ENCODE peak calls at places on chromosome 15, in ten cellular contexts. A is activated T-helper 2 cell treated with anti-CD3 and anti-CD28 coated beads, Interferon-gamma antibody, Interleukin-2, Interleukin-4, amounts not matched to agents 10 μg/mL and 5 μg/mL and 100 μg/mL, durations not matched to agents 14 hours and 24 hours and 36 hours; E is dorsolateral prefrontal cortex; S is GM12891; P is activated T-cell treated with anti-CD3 and anti-CD28 coated beads, Interleukin-2, amount 50 U/mL, for 72 hours; O is T-helper 1 cell; Z is astrocyte of the spinal cord; K is endothelial cell; X is Karpas-422; Y is naive thymus-derived CD4-positive, alpha-beta T cell. C is an unnamed sample.

GRCh38 chr15:63500265-63501250 is 3.8 kb upstream of the USP3 start:
- DNase-seq in Z (no peak), Y (no peak), O (no peak), S (no peak), E (no peak), A (no peak), X (no peak), P (no peak), K (no peak), C (peak)

GRCh38 chr15:95864467-95864886 is 466.0 kb upstream of the NR2F2 start:
- DNase-seq in K (no peak), S (no peak), X (no peak), Z (no peak), E (no peak), O (no peak), Y (no peak), A (no peak), P (no peak), C (no peak)

GRCh38 chr15:32784571-32784970 is 66.8 kb downstream of the GREM1 start:
- DNase-seq in Z (no peak), E (no peak), O (no peak), A (no peak), S (no peak), K (no peak), P (no peak), Y (no peak), X (no peak), C (no peak)

GRCh38 chr15:39479916-39480315 is 101.0 kb upstream of the THBS1 start:
- DNase-seq in E (no peak), S (no peak), Z (no peak), P (no peak), X (no peak), O (no peak), K (no peak), A (no peak), Y (no peak), C (no peak)

GRCh38 chr15:41772720-41773331 is 1.5 kb upstream of the MAPKBP1 start:
- DNase-seq in S (peak), Z (peak), P (peak), K (peak), X (peak), O (peak), E (peak), Y (peak), A (peak), C (peak)

GRCh38 chr15:70127288-70127746 is 29.6 kb upstream of the TLE3 start:
- DNase-seq in O (no peak), K (no peak), Z (no peak), Y (no peak), X (peak), S (no peak), A (no peak), E (peak), P (no peak), C (no peak)

GRCh38 chr15:84962975-84963374 is 18.7 kb upstream of the PDE8A start:
- DNase-seq in Z (no peak), O (no peak), X (no peak), Y (no peak), P (no peak), A (no peak), S (no peak), K (no peak), E (no peak), C (no peak)

GRCh38 chr15:49831206-49831965 is 210.5 kb downstream of the DTWD1 start:
- DNase-seq in S (no peak), P (no peak), Y (no peak), Z (peak), K (no peak), X (no peak), A (no peak), E (no peak), O (no peak), C (no peak)

GRCh38 chr15:22962611-22963010 is 17.6 kb downstream of the CYFIP1 start:
- DNase-seq in A (no peak), O (no peak), E (no peak), X (no peak), Y (no peak), S (no peak), Z (no peak), P (no peak), K (no peak), C (no peak)

GRCh38 chr15:98154863-98155262 is 194.4 kb downstream of the ARRDC4 start:
- DNase-seq in A (no peak), K (no peak), Y (no peak), P (no peak), S (no peak), E (no peak), X (no peak), Z (peak), O (no peak), C (no peak)

GRCh38 chr15:25905140-25905539 is 42.0 kb upstream of the ATP10A start:
- DNase-seq in E (no peak), A (no peak), O (no peak), S (no peak), Y (no peak), Z (peak), K (no peak), X (no peak), P (peak), C (no peak)

GRCh38 chr15:63615935-63616334 is 18.7 kb downstream of the FBXL22 start:
- DNase-seq in X (no peak), Y (no peak), O (no peak), K (no peak), P (no peak), Z (no peak), A (no peak), E (no peak), S (no peak), C (no peak)

GRCh38 chr15:71812966-71813722 is 2.8 kb downstream of the NR2E3 start:
- DNase-seq in A (no peak), S (no peak), Z (no peak), K (no peak), X (peak), P (no peak), O (no peak), E (no peak), Y (no peak), C (no peak)